ENCODE peak calls at places on chromosomes 4 and X, in four cellular contexts. G is HepG2, S is K562, Z is GM12878. K is an unnamed sample.

GRCh38 chrX:56397636-56398035 is 165.5 kb downstream of the KLF8 start:
- DNase-seq in G (no peak), S (no peak), Z (no peak), K (no peak)

GRCh38 chrX:4674028-4674782 is 960.8 kb upstream of the PRKX start:
- DNase-seq in G (no peak), S (no peak), Z (no peak), K (no peak)

GRCh38 chr4:58983887-58984286 is 1873.7 kb upstream of the IGFBP7 start:
- DNase-seq in G (no peak), S (no peak), Z (no peak), K (no peak)

GRCh38 chrX:21374994-21375794 is 976 bp downstream of the CNKSR2 start:
- DNase-seq in G (no peak), S (no peak), Z (no peak), K (peak)

GRCh38 chr4:74444891-74445642 is at the start of gene AREG:
- DNase-seq in G (peak), S (peak), Z (peak), K (peak)

GRCh38 chrX:69262036-69262905 is 97.0 kb upstream of the PJA1 start:
- DNase-seq in G (no peak), S (no peak), Z (no peak), K (no peak)

GRCh38 chr4:138034871-138035270 is 207.3 kb downstream of the SLC7A11 start:
- DNase-seq in G (no peak), S (no peak), Z (no peak), K (no peak)

GRCh38 chrX:43655961-43656494 is at the start of gene MAOA:
- DNase-seq in G (peak), S (no peak), Z (no peak), K (peak)

GRCh38 chr4:139419388-139419914 is 34.5 kb upstream of the RAB33B start:
- DNase-seq in G (no peak), S (no peak), Z (no peak), K (no peak)

GRCh38 chrX:38500886-38501285 is 60.5 kb upstream of the TSPAN7 start:
- DNase-seq in G (no peak), S (no peak), Z (no peak), K (no peak)

GRCh38 chr4:184385705-184386141 is 88.6 kb downstream of the IRF2 start:
- DNase-seq in G (peak), S (no peak), Z (no peak), K (no peak)
- TF ChIP-seq NFIC in G (no peak), S (no peak), Z (no peak), K (no peak)

GRCh38 chr4:55634417-55635128 is 1.5 kb downstream of the NMU start:
- DNase-seq in G (no peak), S (no peak), Z (no peak), K (no peak)

GRCh38 chr4:55635282-55635681 is 816 bp downstream of the NMU start:
- DNase-seq in G (no peak), S (peak), Z (no peak), K (peak)

GRCh38 chr4:55636622-55636999 is 513 bp upstream of the NMU start:
- DNase-seq in G (no peak), S (no peak), Z (no peak), K (peak)

GRCh38 chr4:55637272-55637820 is 1.2 kb upstream of the NMU start:
- DNase-seq in G (no peak), S (peak), Z (no peak), K (no peak)

DNA sequence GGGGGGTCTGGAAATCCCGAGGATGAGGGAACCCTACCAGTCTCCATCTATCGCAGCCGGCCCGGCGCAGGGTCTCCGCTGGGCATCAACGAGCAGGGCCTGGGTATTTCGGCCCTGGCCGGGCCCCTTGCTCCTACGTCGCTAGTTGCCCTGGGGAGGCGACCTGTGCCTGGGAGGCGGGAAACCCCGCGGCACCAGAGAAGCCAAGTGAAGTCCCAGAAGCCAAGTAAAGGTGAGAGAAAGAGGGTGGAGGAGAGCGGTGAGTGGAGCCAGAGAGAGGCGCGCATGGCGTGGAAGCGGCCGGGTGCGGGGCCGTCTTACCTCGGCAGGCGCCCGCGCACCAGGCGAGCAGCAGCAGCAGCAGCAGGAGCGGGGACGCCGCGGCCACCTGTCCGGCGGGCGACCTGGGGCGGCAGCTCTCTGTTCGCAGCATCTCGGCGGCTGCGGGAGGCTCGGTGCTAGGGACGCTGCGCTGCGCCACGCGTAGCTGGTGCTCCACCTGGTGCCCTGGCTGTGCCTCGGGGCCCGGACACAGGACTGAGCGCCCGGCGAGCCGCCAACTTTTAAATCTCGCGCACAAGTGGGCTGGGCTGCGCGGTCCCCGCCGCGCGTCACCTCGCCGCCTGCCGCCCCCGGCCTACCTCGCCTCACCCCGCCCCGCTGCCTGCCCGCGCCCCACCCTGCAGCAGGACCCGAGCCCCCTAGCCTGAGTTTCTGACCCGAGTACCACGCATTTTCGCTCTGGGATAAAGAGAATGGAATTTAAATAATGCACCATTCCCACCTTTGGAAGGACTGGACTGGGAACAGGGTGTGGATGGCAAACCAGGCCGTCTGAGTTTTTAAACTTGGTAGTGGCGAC is at the start of gene NMU:
- DNase-seq in G (peak), S (peak), Z (no peak), K (peak)
- TF ChIP-seq NFIC in G (no peak), S (peak), Z (no peak), K (no peak)

GRCh38 chrX:41473936-41474725 is 27.0 kb downstream of the NYX start:
- DNase-seq in G (no peak), S (no peak), Z (no peak), K (no peak)

GRCh38 chrX:41472231-41472815 is 25.2 kb downstream of the NYX start:
- DNase-seq in G (no peak), S (no peak), Z (no peak), K (no peak)

GRCh38 chrX:41475166-41475565 is 28.0 kb downstream of the NYX start:
- DNase-seq in G (no peak), S (no peak), Z (no peak), K (no peak)

GRCh38 chrX:41475611-41476241 is 28.6 kb downstream of the NYX start:
- DNase-seq in G (peak), S (no peak), Z (no peak), K (no peak)

GRCh38 chrX:41474726-41475100 is 27.6 kb downstream of the NYX start:
- DNase-seq in G (no peak), S (no peak), Z (no peak), K (no peak)
- TF ChIP-seq NFIC in G (no peak), S (no peak), Z (no peak), K (no peak)

DNA sequence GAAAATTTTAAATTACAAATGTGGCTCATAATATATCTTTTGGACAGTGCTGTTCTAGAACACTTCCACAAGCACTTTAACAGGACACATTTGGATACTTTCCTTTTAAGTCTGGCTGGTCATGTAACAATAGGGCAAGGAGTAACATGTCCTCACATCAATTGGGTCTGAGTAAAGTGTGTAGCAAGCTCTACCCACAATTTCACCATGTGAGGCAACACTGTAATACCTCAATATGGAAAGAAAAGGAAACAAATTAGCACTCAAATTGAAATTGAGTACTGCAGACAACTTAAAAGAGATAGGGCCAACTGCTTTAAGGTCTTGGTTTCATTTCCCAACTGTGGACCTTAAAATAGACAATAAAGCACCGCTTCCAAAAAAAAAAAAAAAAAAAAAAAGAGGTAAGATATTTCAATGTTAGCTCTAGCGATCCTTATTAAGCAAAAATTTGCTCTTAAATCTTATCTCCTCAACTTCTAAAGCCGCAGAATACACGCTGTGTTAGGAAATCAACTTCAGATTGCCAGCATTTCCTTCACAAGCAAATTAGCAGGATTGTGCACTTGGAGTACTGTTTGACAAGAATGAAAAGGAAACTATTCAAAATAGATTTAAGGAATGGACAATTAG is 1.7 kb downstream of the CASK start:
- DNase-seq in G (peak), S (no peak), Z (peak), K (no peak)
- TF ChIP-seq NFIC in G (no peak), S (no peak), Z (no peak), K (no peak)

GRCh38 chr4:169791064-169791463 is 33.3 kb upstream of the HPF1 start:
- DNase-seq in G (no peak), S (no peak), Z (no peak), K (no peak)

GRCh38 chr4:169799260-169799659 is 41.5 kb upstream of the HPF1 start:
- DNase-seq in G (no peak), S (no peak), Z (no peak), K (no peak)

GRCh38 chr4:169791527-169792156 is 33.9 kb upstream of the HPF1 start:
- DNase-seq in G (peak), S (peak), Z (no peak), K (peak)

GRCh38 chr4:169800541-169800940 is 42.8 kb upstream of the HPF1 start:
- DNase-seq in G (no peak), S (no peak), Z (no peak), K (no peak)

GRCh38 chr4:169795585-169795984 is 37.8 kb upstream of the HPF1 start:
- DNase-seq in G (no peak), S (no peak), Z (no peak), K (no peak)
- TF ChIP-seq NFIC in G (no peak), S (no peak), Z (no peak), K (no peak)

DNA sequence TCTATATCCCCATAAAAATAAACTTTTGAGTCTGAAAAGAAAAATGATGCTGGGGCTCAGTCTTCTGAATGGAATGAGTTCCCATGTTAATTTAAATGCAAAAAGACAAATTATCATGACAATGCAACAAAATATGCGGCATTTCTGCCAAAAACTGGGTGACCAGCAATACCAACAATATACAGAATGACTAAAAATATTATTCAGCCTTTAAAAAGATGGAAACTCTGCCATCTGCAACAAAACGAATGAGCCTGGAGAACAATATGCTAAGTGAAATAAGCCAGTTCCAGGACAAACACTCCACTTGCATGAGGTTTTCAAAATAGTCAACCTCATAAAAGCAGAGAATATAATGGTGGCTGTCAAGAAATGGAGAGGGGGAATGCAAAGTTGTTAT is 558.5 kb downstream of the IL15 start:
- DNase-seq in G (no peak), S (no peak), Z (no peak), K (no peak)
- TF ChIP-seq NFIC in G (no peak), S (no peak), Z (no peak), K (peak)

DNA sequence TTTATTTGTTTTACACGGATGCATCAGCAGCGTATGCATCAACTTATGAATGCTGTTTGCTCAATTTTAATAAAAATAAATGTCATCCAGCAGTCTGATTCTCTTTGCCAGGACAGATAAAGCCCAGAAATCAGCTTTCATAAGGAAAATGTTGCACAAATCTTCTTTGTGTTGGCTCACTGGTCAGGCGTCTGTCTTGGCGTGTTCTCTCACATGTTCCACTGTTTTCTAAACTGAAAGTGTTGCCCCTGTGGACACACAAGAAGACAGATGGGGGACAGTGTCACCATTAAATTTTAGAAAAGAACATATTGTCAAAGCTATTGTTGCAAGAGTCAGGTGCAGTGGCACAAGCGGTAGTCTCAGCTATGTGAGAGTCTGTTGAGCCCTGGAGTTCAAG is 316.2 kb downstream of the CENPC start:
- DNase-seq in G (no peak), S (no peak), Z (no peak), K (no peak)
- TF ChIP-seq NFIC in G (no peak), S (no peak), Z (no peak), K (no peak)

DNA sequence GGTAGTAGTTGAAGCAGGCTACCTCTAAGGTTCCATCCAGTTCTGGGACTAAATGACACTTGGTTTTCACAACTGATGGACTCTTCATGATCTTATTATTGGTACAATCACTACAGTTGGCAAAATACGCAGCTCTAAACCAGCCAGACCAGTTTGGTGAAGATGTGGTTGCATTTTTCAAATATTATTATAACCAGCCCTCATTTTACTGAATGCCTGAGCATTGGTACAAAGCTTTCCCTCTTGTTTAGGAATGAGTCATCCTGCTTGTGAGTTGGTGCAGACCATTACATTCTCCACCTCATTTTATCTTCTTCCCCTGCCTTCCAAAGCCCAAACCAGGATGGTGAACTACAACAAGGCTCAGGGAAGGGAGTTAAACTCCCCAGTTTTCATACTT is 223.1 kb downstream of the KDR start:
- DNase-seq in G (no peak), S (no peak), Z (no peak), K (no peak)
- TF ChIP-seq NFIC in G (no peak), S (no peak), Z (no peak), K (no peak)

GRCh38 chr4:5738061-5738460 is 27.1 kb downstream of the EVC start:
- DNase-seq in G (no peak), S (no peak), Z (no peak), K (no peak)
- TF ChIP-seq NFIC in G (no peak), S (no peak), Z (no peak), K (no peak)

K was measured in SK-N-SH.